ENCODE peak calls at places on chromosomes 3 and 15, in nine cellular contexts. O is psoas muscle, D is lower lobe of right lung, K is mucosa of descending colon, H is heart left ventricle, N is K562, Z is right cardiac atrium, T is upper lobe of right lung, R is aorta. E is an unnamed sample. For H3K4me1, the result is how much of the 10 kb centered on the place peaks cover.

GRCh38 chr3:187291001-187291511 is 481 bp downstream of the MASP1 start:
- ATAC-seq in O (no peak), D (no peak), K (peak), H (peak), N (no peak), Z (peak), T (no peak), R (peak), E (no peak)

GRCh38 chr3:187624588-187624987 is 45.6 kb downstream of the SST start:
- ATAC-seq in O (no peak), D (no peak), K (no peak), H (no peak), N (no peak), Z (no peak), T (peak), R (no peak), E (no peak)

GRCh38 chr15:49815937-49816336 is 195.1 kb downstream of the DTWD1 start:
- ATAC-seq in O (no peak), D (no peak), K (no peak), H (peak), N (no peak), Z (peak), T (no peak), R (no peak), E (no peak)

GRCh38 chr3:111070772-111071256 is 802 bp upstream of the NECTIN3 start:
- ATAC-seq in O (peak), D (peak), K (peak), H (peak), N (peak), Z (peak), T (peak), R (peak), E (peak)

GRCh38 chr15:58495836-58496501 is 64.2 kb downstream of the LIPC start:
- ATAC-seq in O (no peak), D (no peak), K (no peak), H (no peak), N (no peak), Z (no peak), T (peak), R (no peak), E (no peak)

GRCh38 chr3:159775372-159775961 is 213.2 kb upstream of the IL12A start:
- ATAC-seq in O (peak), D (peak), K (peak), H (peak), N (no peak), Z (peak), T (peak), R (peak), E (peak)

GRCh38 chr3:152026033-152026556 is 152.7 kb downstream of the SUCNR1 start:
- ATAC-seq in O (no peak), D (peak), K (no peak), H (no peak), N (no peak), Z (no peak), T (peak), R (no peak), E (no peak)

GRCh38 chr3:102233881-102234280 is 200.9 kb upstream of the ZPLD1 start:
- ATAC-seq in O (no peak), D (no peak), K (no peak), H (no peak), N (no peak), Z (no peak), T (no peak), R (no peak), E (no peak)

GRCh38 chr3:174242311-174243041 is 616.7 kb upstream of the NAALADL2 start:
- ATAC-seq in O (no peak), D (no peak), K (no peak), H (peak), N (no peak), Z (no peak), T (no peak), R (no peak), E (no peak)

GRCh38 chr15:80596521-80596976 is 98.6 kb upstream of the ABHD17C start:
- ATAC-seq in O (no peak), D (no peak), K (peak), H (peak), N (no peak), Z (peak), T (no peak), R (no peak), E (no peak)

GRCh38 chr3:193980326-193980725 is 155.6 kb upstream of the HES1 start:
- ATAC-seq in O (no peak), D (no peak), K (no peak), H (peak), N (no peak), Z (peak), T (no peak), R (no peak), E (no peak)

GRCh38 chr3:140903196-140903595 is 38.4 kb upstream of the SLC25A36 start:
- ATAC-seq in O (no peak), D (no peak), K (no peak), H (no peak), N (no peak), Z (no peak), T (no peak), R (no peak), E (no peak)

GRCh38 chr15:74783072-74783807 is 1.4 kb downstream of the CSK start:
- ATAC-seq in O (peak), D (peak), K (peak), H (peak), N (peak), Z (peak), T (peak), R (no peak), E (no peak)

GRCh38 chr15:32682569-32682968 is 35.2 kb upstream of the GREM1 start:
- ATAC-seq in O (no peak), D (peak), K (no peak), H (peak), N (no peak), Z (no peak), T (peak), R (no peak), E (peak)

GRCh38 chr3:111319598-111319997 is 222.4 kb upstream of the CD96 start:
- ATAC-seq in O (no peak), D (no peak), K (no peak), H (no peak), N (no peak), Z (no peak), T (no peak), R (no peak), E (no peak)

GRCh38 chr15:66454143-66454542 is 43.4 kb downstream of the SNAPC5 start:
- ATAC-seq in O (no peak), D (peak), K (no peak), H (no peak), N (no peak), Z (no peak), T (peak), R (no peak), E (no peak)

GRCh38 chr3:59772416-59773408 is 722.9 kb upstream of the CFAP20DC start:
- ATAC-seq in O (no peak), D (peak), K (peak), H (no peak), N (no peak), Z (no peak), T (no peak), R (no peak), E (no peak)

GRCh38 chr3:23495507-23495906 is 292.4 kb downstream of the UBE2E2 start:
- ATAC-seq in O (peak), D (no peak), K (peak), H (peak), N (no peak), Z (peak), T (no peak), R (no peak), E (no peak)

GRCh38 chr3:32954506-32954905 is 3.1 kb downstream of the CCR4 start:
- ATAC-seq in O (no peak), D (no peak), K (no peak), H (no peak), N (no peak), Z (no peak), T (no peak), R (no peak), E (no peak)

GRCh38 chr3:36542186-36542585 is 161.9 kb downstream of the STAC start:
- ATAC-seq in O (no peak), D (no peak), K (no peak), H (no peak), N (no peak), Z (no peak), T (no peak), R (peak), E (no peak)

GRCh38 chr3:43327184-43327950 is 41.0 kb downstream of the SNRK start:
- ATAC-seq in O (peak), D (peak), K (no peak), H (peak), N (no peak), Z (peak), T (peak), R (peak), E (peak)

GRCh38 chr3:140128217-140129137 is 193.5 kb downstream of the CLSTN2 start:
- ATAC-seq in O (peak), D (peak), K (peak), H (peak), N (peak), Z (peak), T (peak), R (no peak), E (no peak)

GRCh38 chr3:38149701-38150100 is 11.2 kb downstream of the MYD88 start:
- ATAC-seq in O (no peak), D (no peak), K (no peak), H (no peak), N (peak), Z (no peak), T (peak), R (no peak), E (no peak)

GRCh38 chr3:46517016-46517770 is 19.4 kb downstream of the RTP3 start:
- ATAC-seq in O (no peak), D (no peak), K (no peak), H (no peak), N (no peak), Z (no peak), T (no peak), R (no peak), E (no peak)

GRCh38 chr15:86183765-86184491 is 104.3 kb downstream of the AGBL1 start:
- ATAC-seq in O (peak), D (no peak), K (no peak), H (no peak), N (no peak), Z (no peak), T (no peak), R (no peak), E (no peak)

GRCh38 chr15:77504871-77505270 is 84.2 kb downstream of the HMG20A start:
- ATAC-seq in O (no peak), D (no peak), K (no peak), H (no peak), N (no peak), Z (no peak), T (no peak), R (no peak), E (no peak)

GRCh38 chr15:77507151-77507847 is 86.6 kb downstream of the HMG20A start:
- ATAC-seq in O (peak), D (peak), K (peak), H (peak), N (no peak), Z (peak), T (peak), R (peak), E (no peak)

GRCh38 chr15:77507911-77508310 is 87.2 kb downstream of the HMG20A start:
- ATAC-seq in O (peak), D (peak), K (peak), H (peak), N (no peak), Z (peak), T (peak), R (peak), E (peak)

GRCh38 chr15:77505556-77505955 is 84.9 kb downstream of the HMG20A start:
- ATAC-seq in O (no peak), D (no peak), K (no peak), H (no peak), N (no peak), Z (no peak), T (no peak), R (no peak), E (no peak)

DNA sequence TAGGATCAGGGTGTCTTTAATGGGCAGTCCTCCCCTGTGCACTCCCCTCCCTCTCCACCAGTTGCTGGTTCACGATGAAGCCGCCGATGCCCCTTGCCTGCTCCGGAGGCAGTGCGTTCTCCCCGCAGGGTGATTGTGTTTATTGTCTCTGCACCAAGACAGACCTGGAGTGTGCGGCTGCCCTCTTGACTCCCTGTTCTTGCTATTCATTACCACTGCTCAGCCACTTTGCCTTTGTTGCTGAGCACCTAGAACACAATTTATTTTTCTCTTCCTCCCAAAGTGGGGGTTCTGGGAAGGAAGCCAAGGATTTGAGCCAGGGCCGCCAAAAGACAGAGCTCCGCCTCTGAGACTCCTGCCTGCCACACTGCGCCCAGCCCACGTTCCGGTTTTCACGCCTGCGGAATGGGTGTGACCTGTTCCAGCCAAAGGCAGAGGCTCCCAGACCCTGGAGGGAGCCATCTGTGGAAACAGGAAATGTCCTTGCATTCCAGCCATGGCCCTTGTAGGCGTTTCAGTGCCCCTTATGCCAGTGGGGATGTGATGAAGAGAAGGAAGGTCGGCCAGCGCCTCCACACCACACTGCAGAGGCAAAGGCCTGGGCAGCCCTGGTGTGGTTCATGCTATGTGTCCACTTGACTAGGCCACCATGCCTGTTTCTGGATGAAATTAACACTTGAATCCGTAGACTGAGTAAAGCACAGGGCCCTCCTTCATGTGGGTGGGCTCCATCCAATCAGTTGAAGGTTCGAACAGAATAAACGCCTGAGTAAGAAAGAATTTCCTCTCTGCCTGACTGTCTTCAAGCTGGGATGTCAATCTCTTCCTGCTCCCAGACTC is 85.8 kb downstream of the HMG20A start:
- ATAC-seq in O (no peak), D (peak), K (peak), H (peak), N (peak), Z (peak), T (peak), R (peak), E (peak)
- H3K4me1 ChIP-seq in O (half or more), D (half or more), K (under half), H (half or more), N (under half), Z (under half), T (under half), R (under half), E (under half)

GRCh38 chr3:161939919-161940693 is 443.5 kb downstream of the OTOL1 start:
- ATAC-seq in O (no peak), D (no peak), K (no peak), H (no peak), N (no peak), Z (no peak), T (peak), R (peak), E (peak)
- H3K4me1 ChIP-seq in O (under half), D (under half), K (under half), H (under half), N (under half), Z (under half), T (under half), R (under half), E (under half)

DNA sequence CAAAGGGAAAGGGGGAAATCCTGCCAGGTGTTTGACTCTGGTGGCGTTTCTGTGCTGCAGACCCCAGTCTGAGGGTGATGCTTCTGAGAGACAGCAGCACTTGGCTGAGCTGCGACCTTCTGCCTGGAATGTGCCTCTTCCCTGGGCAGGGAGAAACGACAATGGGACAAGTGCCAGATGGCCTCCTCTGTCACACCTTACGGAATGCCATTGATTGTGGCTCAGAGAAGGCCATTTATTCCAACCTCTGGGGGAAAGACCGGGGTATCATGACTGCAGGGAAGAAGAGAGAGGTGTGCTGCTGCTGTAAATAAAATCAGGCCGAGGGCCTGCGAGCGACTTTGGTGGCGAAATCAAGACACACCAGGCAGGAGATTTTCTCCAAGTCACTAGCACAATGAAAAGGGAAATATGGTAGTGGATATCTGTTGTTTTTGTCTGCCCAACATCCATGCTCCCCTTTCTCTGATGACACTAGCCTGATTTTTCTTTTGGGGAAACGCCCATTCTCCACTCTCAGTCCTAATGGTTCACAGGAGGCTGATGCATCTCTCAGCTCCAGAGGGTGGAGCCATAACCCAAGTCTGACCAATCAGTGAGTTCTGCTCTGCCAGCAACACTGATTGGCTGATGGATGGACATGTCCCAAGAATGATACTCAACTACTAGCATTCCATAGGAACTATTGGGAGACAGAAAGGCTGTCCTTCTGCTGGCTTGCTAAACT is 336.1 kb downstream of the FOXP1 start:
- ATAC-seq in O (no peak), D (no peak), K (peak), H (peak), N (peak), Z (peak), T (peak), R (no peak), E (no peak)
- H3K4me1 ChIP-seq in O (under half), D (half or more), K (under half), H (half or more), N (under half), Z (under half), T (under half), R (under half), E (under half)

DNA sequence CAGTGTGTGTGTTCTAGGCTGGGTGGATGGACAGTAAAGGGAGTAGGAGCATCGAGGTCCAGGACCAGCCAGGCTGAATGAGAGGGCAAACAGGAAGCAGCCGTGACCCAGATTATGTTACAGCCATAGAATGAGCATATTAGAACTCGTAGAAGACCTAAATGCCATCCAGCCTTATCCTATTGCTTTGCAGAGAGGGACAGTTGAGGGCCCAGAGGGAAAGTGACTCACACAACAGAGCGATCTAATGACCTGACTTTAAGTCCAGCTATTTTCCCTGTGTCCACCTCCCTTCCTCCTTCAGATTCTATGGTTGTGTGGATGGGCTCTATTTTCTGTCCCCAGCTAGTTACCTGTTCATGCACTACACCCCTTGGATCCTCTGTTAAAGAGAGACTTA is 634.1 kb upstream of the TBL1XR1 start:
- ATAC-seq in O (no peak), D (no peak), K (no peak), H (no peak), N (no peak), Z (no peak), T (no peak), R (no peak), E (no peak)
- H3K4me1 ChIP-seq in O (under half), D (under half), K (under half), H (under half), N (under half), Z (under half), T (under half), R (under half), E (half or more)

DNA sequence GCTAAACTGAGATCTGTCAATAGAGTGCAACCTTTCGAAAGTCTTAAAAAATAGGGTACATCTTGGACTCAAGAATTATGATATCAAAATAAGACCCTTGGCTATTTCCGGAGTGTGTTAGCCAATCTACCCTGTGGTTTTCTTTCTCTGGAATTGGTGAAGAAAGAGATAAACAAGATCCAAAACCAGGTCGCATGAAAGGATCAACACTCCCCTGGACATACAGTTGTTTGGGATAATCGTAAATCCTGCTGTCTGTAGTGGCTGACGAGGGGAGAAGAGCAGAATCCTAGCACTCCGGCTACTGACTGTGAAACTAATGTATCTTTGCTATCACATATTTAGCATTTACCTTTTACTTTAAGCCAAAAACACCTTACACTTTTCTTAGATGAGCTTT is 30.9 kb downstream of the FNDC3B start:
- ATAC-seq in O (no peak), D (no peak), K (no peak), H (no peak), N (no peak), Z (no peak), T (no peak), R (no peak), E (no peak)
- H3K4me1 ChIP-seq in O (half or more), D (half or more), K (half or more), H (half or more), N (under half), Z (under half), T (half or more), R (under half), E (half or more)

E was measured in gastroesophageal sphincter.